ENCODE peak calls at places on chromosomes 5 and 9, in ten cellular contexts. One of them, this sample, is unnamed.

GRCh38 chr9:124855944-124856773 is 2.9 kb downstream of the WDR38 start:
- DNase-seq in stimulated activated CD8-positive, alpha-beta memory T cell treated with anti-CD3 and anti-CD28 coated beads, Interleukin-15, amount 100 ng/mL, for 24 hours: no peak
- DNase-seq in T-helper 9 cell: no peak
- DNase-seq in A549: peak
- DNase-seq in Ammon's horn: no peak
- DNase-seq in CD8-positive, alpha-beta T cell: no peak
- DNase-seq in activated CD8-positive, alpha-beta memory T cell treated with anti-CD3 and anti-CD28 coated beads, Interleukin-2, amount 50 U/mL, for 48 hours: peak
- DNase-seq in NCI-H1092: no peak
- DNase-seq in occipital lobe: no peak
- DNase-seq in NCI-H1694 treated with DMSO at 0.1 percent for 48 hours: no peak
- DNase-seq in this sample: peak

GRCh38 chr5:5523066-5523505 is 100.6 kb downstream of the ICE1 start:
- DNase-seq in activated CD8-positive, alpha-beta memory T cell treated with anti-CD3 and anti-CD28 coated beads, Interleukin-2, amount 50 U/mL, for 48 hours: no peak
- DNase-seq in A549: peak
- DNase-seq in T-helper 9 cell: no peak
- DNase-seq in Ammon's horn: no peak
- DNase-seq in stimulated activated CD8-positive, alpha-beta memory T cell treated with anti-CD3 and anti-CD28 coated beads, Interleukin-15, amount 100 ng/mL, for 24 hours: no peak
- DNase-seq in occipital lobe: no peak
- DNase-seq in CD8-positive, alpha-beta T cell: no peak
- DNase-seq in NCI-H1092: no peak
- DNase-seq in NCI-H1694 treated with DMSO at 0.1 percent for 48 hours: no peak
- DNase-seq in this sample: no peak

GRCh38 chr5:78243639-78244038 is 50.9 kb downstream of the AP3B1 start:
- DNase-seq in activated CD8-positive, alpha-beta memory T cell treated with anti-CD3 and anti-CD28 coated beads, Interleukin-2, amount 50 U/mL, for 48 hours: no peak
- DNase-seq in A549: no peak
- DNase-seq in NCI-H1092: no peak
- DNase-seq in stimulated activated CD8-positive, alpha-beta memory T cell treated with anti-CD3 and anti-CD28 coated beads, Interleukin-15, amount 100 ng/mL, for 24 hours: no peak
- DNase-seq in Ammon's horn: no peak
- DNase-seq in T-helper 9 cell: no peak
- DNase-seq in occipital lobe: no peak
- DNase-seq in NCI-H1694 treated with DMSO at 0.1 percent for 48 hours: no peak
- DNase-seq in CD8-positive, alpha-beta T cell: no peak
- DNase-seq in this sample: no peak

GRCh38 chr5:168969341-168969863 is 331.5 kb downstream of the SLIT3 start:
- DNase-seq in occipital lobe: no peak
- DNase-seq in stimulated activated CD8-positive, alpha-beta memory T cell treated with anti-CD3 and anti-CD28 coated beads, Interleukin-15, amount 100 ng/mL, for 24 hours: no peak
- DNase-seq in T-helper 9 cell: no peak
- DNase-seq in A549: no peak
- DNase-seq in CD8-positive, alpha-beta T cell: no peak
- DNase-seq in NCI-H1694 treated with DMSO at 0.1 percent for 48 hours: no peak
- DNase-seq in activated CD8-positive, alpha-beta memory T cell treated with anti-CD3 and anti-CD28 coated beads, Interleukin-2, amount 50 U/mL, for 48 hours: no peak
- DNase-seq in Ammon's horn: no peak
- DNase-seq in NCI-H1092: no peak
- DNase-seq in this sample: peak

GRCh38 chr5:72325566-72326297 is 5.6 kb downstream of the PTCD2 start:
- DNase-seq in T-helper 9 cell: no peak
- DNase-seq in occipital lobe: peak
- DNase-seq in activated CD8-positive, alpha-beta memory T cell treated with anti-CD3 and anti-CD28 coated beads, Interleukin-2, amount 50 U/mL, for 48 hours: no peak
- DNase-seq in stimulated activated CD8-positive, alpha-beta memory T cell treated with anti-CD3 and anti-CD28 coated beads, Interleukin-15, amount 100 ng/mL, for 24 hours: no peak
- DNase-seq in CD8-positive, alpha-beta T cell: no peak
- DNase-seq in Ammon's horn: no peak
- DNase-seq in NCI-H1092: no peak
- DNase-seq in NCI-H1694 treated with DMSO at 0.1 percent for 48 hours: peak
- DNase-seq in A549: no peak
- DNase-seq in this sample: no peak

GRCh38 chr5:58261605-58262004 is 198.3 kb downstream of the PLK2 start:
- DNase-seq in activated CD8-positive, alpha-beta memory T cell treated with anti-CD3 and anti-CD28 coated beads, Interleukin-2, amount 50 U/mL, for 48 hours: no peak
- DNase-seq in stimulated activated CD8-positive, alpha-beta memory T cell treated with anti-CD3 and anti-CD28 coated beads, Interleukin-15, amount 100 ng/mL, for 24 hours: no peak
- DNase-seq in NCI-H1092: no peak
- DNase-seq in T-helper 9 cell: no peak
- DNase-seq in CD8-positive, alpha-beta T cell: no peak
- DNase-seq in Ammon's horn: peak
- DNase-seq in A549: no peak
- DNase-seq in occipital lobe: no peak
- DNase-seq in NCI-H1694 treated with DMSO at 0.1 percent for 48 hours: no peak
- DNase-seq in this sample: peak

GRCh38 chr5:74543162-74543995 is 97.1 kb downstream of the ENC1 start:
- DNase-seq in occipital lobe: peak
- DNase-seq in A549: peak
- DNase-seq in stimulated activated CD8-positive, alpha-beta memory T cell treated with anti-CD3 and anti-CD28 coated beads, Interleukin-15, amount 100 ng/mL, for 24 hours: no peak
- DNase-seq in T-helper 9 cell: no peak
- DNase-seq in Ammon's horn: peak
- DNase-seq in NCI-H1694 treated with DMSO at 0.1 percent for 48 hours: no peak
- DNase-seq in CD8-positive, alpha-beta T cell: no peak
- DNase-seq in NCI-H1092: peak
- DNase-seq in activated CD8-positive, alpha-beta memory T cell treated with anti-CD3 and anti-CD28 coated beads, Interleukin-2, amount 50 U/mL, for 48 hours: no peak
- DNase-seq in this sample: no peak

GRCh38 chr5:108687599-108688220 is 60.0 kb upstream of the FER start:
- DNase-seq in NCI-H1694 treated with DMSO at 0.1 percent for 48 hours: no peak
- DNase-seq in occipital lobe: no peak
- DNase-seq in Ammon's horn: peak
- DNase-seq in activated CD8-positive, alpha-beta memory T cell treated with anti-CD3 and anti-CD28 coated beads, Interleukin-2, amount 50 U/mL, for 48 hours: no peak
- DNase-seq in NCI-H1092: no peak
- DNase-seq in T-helper 9 cell: no peak
- DNase-seq in CD8-positive, alpha-beta T cell: no peak
- DNase-seq in stimulated activated CD8-positive, alpha-beta memory T cell treated with anti-CD3 and anti-CD28 coated beads, Interleukin-15, amount 100 ng/mL, for 24 hours: no peak
- DNase-seq in A549: no peak
- DNase-seq in this sample: no peak

GRCh38 chr9:130438368-130438981 is 6.3 kb upstream of the ASS1 start:
- DNase-seq in NCI-H1092: no peak
- DNase-seq in T-helper 9 cell: no peak
- DNase-seq in A549: no peak
- DNase-seq in activated CD8-positive, alpha-beta memory T cell treated with anti-CD3 and anti-CD28 coated beads, Interleukin-2, amount 50 U/mL, for 48 hours: no peak
- DNase-seq in CD8-positive, alpha-beta T cell: no peak
- DNase-seq in NCI-H1694 treated with DMSO at 0.1 percent for 48 hours: no peak
- DNase-seq in occipital lobe: no peak
- DNase-seq in stimulated activated CD8-positive, alpha-beta memory T cell treated with anti-CD3 and anti-CD28 coated beads, Interleukin-15, amount 100 ng/mL, for 24 hours: no peak
- DNase-seq in Ammon's horn: no peak
- DNase-seq in this sample: no peak

GRCh38 chr9:109751253-109751652 is 28.7 kb upstream of the PALM2AKAP2 start:
- DNase-seq in stimulated activated CD8-positive, alpha-beta memory T cell treated with anti-CD3 and anti-CD28 coated beads, Interleukin-15, amount 100 ng/mL, for 24 hours: no peak
- DNase-seq in occipital lobe: no peak
- DNase-seq in A549: no peak
- DNase-seq in CD8-positive, alpha-beta T cell: no peak
- DNase-seq in T-helper 9 cell: no peak
- DNase-seq in activated CD8-positive, alpha-beta memory T cell treated with anti-CD3 and anti-CD28 coated beads, Interleukin-2, amount 50 U/mL, for 48 hours: no peak
- DNase-seq in Ammon's horn: peak
- DNase-seq in NCI-H1092: no peak
- DNase-seq in NCI-H1694 treated with DMSO at 0.1 percent for 48 hours: no peak
- DNase-seq in this sample: no peak

GRCh38 chr5:113274836-113275414 is 159.9 kb downstream of the TSSK1B start:
- DNase-seq in T-helper 9 cell: no peak
- DNase-seq in occipital lobe: no peak
- DNase-seq in Ammon's horn: peak
- DNase-seq in CD8-positive, alpha-beta T cell: no peak
- DNase-seq in A549: no peak
- DNase-seq in activated CD8-positive, alpha-beta memory T cell treated with anti-CD3 and anti-CD28 coated beads, Interleukin-2, amount 50 U/mL, for 48 hours: no peak
- DNase-seq in stimulated activated CD8-positive, alpha-beta memory T cell treated with anti-CD3 and anti-CD28 coated beads, Interleukin-15, amount 100 ng/mL, for 24 hours: no peak
- DNase-seq in NCI-H1694 treated with DMSO at 0.1 percent for 48 hours: no peak
- DNase-seq in NCI-H1092: no peak
- DNase-seq in this sample: peak

GRCh38 chr5:42825422-42826148 is 13.9 kb upstream of the SELENOP start:
- DNase-seq in CD8-positive, alpha-beta T cell: no peak
- DNase-seq in NCI-H1092: no peak
- DNase-seq in NCI-H1694 treated with DMSO at 0.1 percent for 48 hours: no peak
- DNase-seq in occipital lobe: no peak
- DNase-seq in activated CD8-positive, alpha-beta memory T cell treated with anti-CD3 and anti-CD28 coated beads, Interleukin-2, amount 50 U/mL, for 48 hours: no peak
- DNase-seq in T-helper 9 cell: no peak
- DNase-seq in Ammon's horn: no peak
- DNase-seq in stimulated activated CD8-positive, alpha-beta memory T cell treated with anti-CD3 and anti-CD28 coated beads, Interleukin-15, amount 100 ng/mL, for 24 hours: no peak
- DNase-seq in A549: no peak
- DNase-seq in this sample: no peak

This sample was measured in cerebellar cortex.